ENCODE peak calls at places on chromosome 10, in five cellular contexts. One of them, this sample, is unnamed.

GRCh38 chr10:125081931-125082330 is 78.4 kb downstream of the CTBP2 start:
- DNase-seq in head of caudate nucleus: no peak
- DNase-seq in activated T-cell treated with anti-CD3 and anti-CD28 coated beads, Interleukin-2, amount 50 U/mL, for 24 hours: no peak
- DNase-seq in mammary epithelial cell: no peak
- DNase-seq in Right ventricle myocardium inferior: no peak
- DNase-seq in this sample: no peak

GRCh38 chr10:102368072-102368471 is 27.4 kb upstream of the NFKB2 start:
- DNase-seq in head of caudate nucleus: no peak
- DNase-seq in activated T-cell treated with anti-CD3 and anti-CD28 coated beads, Interleukin-2, amount 50 U/mL, for 24 hours: no peak
- DNase-seq in mammary epithelial cell: no peak
- DNase-seq in Right ventricle myocardium inferior: no peak
- DNase-seq in this sample: peak; percentile 33

GRCh38 chr10:78520737-78521430 is 487.2 kb downstream of the RPS24 start:
- DNase-seq in head of caudate nucleus: no peak
- DNase-seq in activated T-cell treated with anti-CD3 and anti-CD28 coated beads, Interleukin-2, amount 50 U/mL, for 24 hours: no peak
- DNase-seq in mammary epithelial cell: peak; percentile 73
- DNase-seq in Right ventricle myocardium inferior: no peak
- DNase-seq in this sample: no peak

GRCh38 chr10:111546216-111546615 is 469.4 kb downstream of the ADRA2A start:
- DNase-seq in head of caudate nucleus: no peak
- DNase-seq in activated T-cell treated with anti-CD3 and anti-CD28 coated beads, Interleukin-2, amount 50 U/mL, for 24 hours: no peak
- DNase-seq in mammary epithelial cell: no peak
- DNase-seq in Right ventricle myocardium inferior: no peak
- DNase-seq in this sample: no peak

GRCh38 chr10:1659221-1659791 is 78.0 kb downstream of the ADARB2 start:
- DNase-seq in head of caudate nucleus: peak; percentile 30
- DNase-seq in activated T-cell treated with anti-CD3 and anti-CD28 coated beads, Interleukin-2, amount 50 U/mL, for 24 hours: no peak
- DNase-seq in mammary epithelial cell: no peak
- DNase-seq in Right ventricle myocardium inferior: no peak
- DNase-seq in this sample: no peak

GRCh38 chr10:11178606-11179221 is 161.0 kb downstream of the CELF2 start:
- DNase-seq in head of caudate nucleus: peak; percentile 64
- DNase-seq in activated T-cell treated with anti-CD3 and anti-CD28 coated beads, Interleukin-2, amount 50 U/mL, for 24 hours: peak; percentile 78
- DNase-seq in mammary epithelial cell: no peak
- DNase-seq in Right ventricle myocardium inferior: no peak
- DNase-seq in this sample: no peak

GRCh38 chr10:95660283-95660682 is 3.8 kb upstream of the ALDH18A1 start:
- DNase-seq in head of caudate nucleus: no peak
- DNase-seq in activated T-cell treated with anti-CD3 and anti-CD28 coated beads, Interleukin-2, amount 50 U/mL, for 24 hours: no peak
- DNase-seq in mammary epithelial cell: peak; percentile 28
- DNase-seq in Right ventricle myocardium inferior: no peak
- DNase-seq in this sample: no peak

GRCh38 chr10:126459878-126460481 is 71.7 kb upstream of the ADAM12 start:
- DNase-seq in head of caudate nucleus: no peak
- DNase-seq in activated T-cell treated with anti-CD3 and anti-CD28 coated beads, Interleukin-2, amount 50 U/mL, for 24 hours: no peak
- DNase-seq in mammary epithelial cell: peak; percentile 84
- DNase-seq in Right ventricle myocardium inferior: no peak
- DNase-seq in this sample: no peak

GRCh38 chr10:97416565-97416964 is 9.4 kb upstream of the PGAM1 start:
- DNase-seq in head of caudate nucleus: no peak
- DNase-seq in activated T-cell treated with anti-CD3 and anti-CD28 coated beads, Interleukin-2, amount 50 U/mL, for 24 hours: peak; percentile 43
- DNase-seq in mammary epithelial cell: no peak
- DNase-seq in Right ventricle myocardium inferior: no peak
- DNase-seq in this sample: no peak

GRCh38 chr10:6114758-6115410 is 26.1 kb downstream of the RBM17 start:
- DNase-seq in head of caudate nucleus: peak; percentile 71
- DNase-seq in activated T-cell treated with anti-CD3 and anti-CD28 coated beads, Interleukin-2, amount 50 U/mL, for 24 hours: no peak
- DNase-seq in mammary epithelial cell: no peak
- DNase-seq in Right ventricle myocardium inferior: no peak
- DNase-seq in this sample: no peak

GRCh38 chr10:93072713-93073538 is 767 bp upstream of the CYP26A1 start:
- DNase-seq in head of caudate nucleus: no peak
- DNase-seq in activated T-cell treated with anti-CD3 and anti-CD28 coated beads, Interleukin-2, amount 50 U/mL, for 24 hours: peak; percentile 53
- DNase-seq in mammary epithelial cell: no peak
- DNase-seq in Right ventricle myocardium inferior: no peak
- DNase-seq in this sample: no peak

GRCh38 chr10:67385089-67385488 is 310.9 kb downstream of the CTNNA3 start:
- DNase-seq in head of caudate nucleus: no peak
- DNase-seq in activated T-cell treated with anti-CD3 and anti-CD28 coated beads, Interleukin-2, amount 50 U/mL, for 24 hours: no peak
- DNase-seq in mammary epithelial cell: no peak
- DNase-seq in Right ventricle myocardium inferior: no peak
- DNase-seq in this sample: no peak

GRCh38 chr10:123790132-123790885 is 101.3 kb downstream of the CPXM2 start:
- DNase-seq in head of caudate nucleus: no peak
- DNase-seq in activated T-cell treated with anti-CD3 and anti-CD28 coated beads, Interleukin-2, amount 50 U/mL, for 24 hours: no peak
- DNase-seq in mammary epithelial cell: no peak
- DNase-seq in Right ventricle myocardium inferior: no peak
- DNase-seq in this sample: no peak

GRCh38 chr10:51389415-51390342 is 309.7 kb downstream of the CSTF2T start:
- DNase-seq in head of caudate nucleus: peak; percentile 60
- DNase-seq in activated T-cell treated with anti-CD3 and anti-CD28 coated beads, Interleukin-2, amount 50 U/mL, for 24 hours: peak; percentile 46
- DNase-seq in mammary epithelial cell: peak; percentile 15
- DNase-seq in Right ventricle myocardium inferior: no peak
- DNase-seq in this sample: no peak

GRCh38 chr10:91036807-91037405 is 116.0 kb upstream of the ANKRD1 start:
- DNase-seq in head of caudate nucleus: no peak
- DNase-seq in activated T-cell treated with anti-CD3 and anti-CD28 coated beads, Interleukin-2, amount 50 U/mL, for 24 hours: no peak
- DNase-seq in mammary epithelial cell: no peak
- DNase-seq in Right ventricle myocardium inferior: no peak
- DNase-seq in this sample: no peak

GRCh38 chr10:33279791-33280190 is 54.7 kb downstream of the NRP1 start:
- DNase-seq in head of caudate nucleus: no peak
- DNase-seq in activated T-cell treated with anti-CD3 and anti-CD28 coated beads, Interleukin-2, amount 50 U/mL, for 24 hours: no peak
- DNase-seq in mammary epithelial cell: peak; percentile 56
- DNase-seq in Right ventricle myocardium inferior: no peak
- DNase-seq in this sample: no peak

GRCh38 chr10:52172581-52172980 is 141.5 kb upstream of the DKK1 start:
- DNase-seq in head of caudate nucleus: no peak
- DNase-seq in activated T-cell treated with anti-CD3 and anti-CD28 coated beads, Interleukin-2, amount 50 U/mL, for 24 hours: no peak
- DNase-seq in mammary epithelial cell: no peak
- DNase-seq in Right ventricle myocardium inferior: no peak
- DNase-seq in this sample: no peak

This sample was measured in breast epithelium.